ENCODE peak calls at places on chromosome 18, in nine cellular contexts. D, T, Z, N, M, Q, U, Y and O are unnamed samples.

GRCh38 chr18:13500891-13501887 is 225.2 kb downstream of the FAM210A start:
- DNase-seq in Z (no peak), Y (peak), D (peak), Q (no peak), U (no peak), T (no peak), M (peak), N (no peak), O (no peak)

GRCh38 chr18:46502444-46502843 is 154.6 kb downstream of the LOXHD1 start:
- DNase-seq in Q (peak), N (no peak), M (no peak), Y (no peak), T (no peak), Z (no peak), U (no peak), D (no peak), O (no peak)

GRCh38 chr18:5975111-5975622 is 79.8 kb upstream of the TMEM200C start:
- DNase-seq in Z (peak), U (no peak), T (peak), D (no peak), M (no peak), Y (peak), N (no peak), Q (peak), O (no peak)

GRCh38 chr18:32714571-32715148 is 58.2 kb downstream of the KLHL14 start:
- DNase-seq in N (peak), Q (peak), D (peak), T (no peak), Y (no peak), U (no peak), Z (peak), M (peak), O (no peak)

GRCh38 chr18:48208432-48208948 is 200.7 kb downstream of the ZBTB7C start:
- DNase-seq in D (no peak), M (peak), Y (no peak), Q (no peak), U (no peak), T (no peak), Z (no peak), N (no peak), O (no peak)

GRCh38 chr18:54946149-54946581 is 13.1 kb downstream of the CCDC68 start:
- DNase-seq in T (no peak), M (no peak), N (peak), Y (peak), Z (peak), D (no peak), U (no peak), Q (peak), O (peak)

GRCh38 chr18:24403076-24403475 is 5.5 kb upstream of the OSBPL1A start:
- DNase-seq in Q (no peak), D (no peak), U (no peak), T (no peak), Z (no peak), N (no peak), Y (no peak), M (no peak), O (no peak)

GRCh38 chr18:54192900-54193299 is 31.6 kb downstream of the MBD2 start:
- DNase-seq in U (no peak), Q (no peak), D (no peak), Z (no peak), T (no peak), M (no peak), N (no peak), Y (no peak), O (no peak)

GRCh38 chr18:44680271-44681038 is at the start of gene SETBP1:
- DNase-seq in D (peak), N (peak), Z (no peak), U (no peak), Y (peak), T (no peak), M (peak), Q (no peak), O (peak)